ENCODE peak calls at places on chromosomes 1 and 21, in four cellular contexts. One of them, this sample, is unnamed.

GRCh38 chr1:154386643-154387352 is 18.3 kb upstream of the IL6R start:
- DNase-seq in tibial nerve: no peak
- DNase-seq in fibroblast of lung: no peak
- DNase-seq in hepatocyte: peak
- DNase-seq in this sample: no peak

GRCh38 chr1:93703649-93704048 is 22.0 kb upstream of the BCAR3 start:
- DNase-seq in tibial nerve: no peak
- DNase-seq in fibroblast of lung: no peak
- DNase-seq in hepatocyte: peak
- DNase-seq in this sample: no peak

GRCh38 chr21:37159053-37159776 is 86.2 kb downstream of the TTC3 start:
- DNase-seq in tibial nerve: no peak
- DNase-seq in fibroblast of lung: no peak
- DNase-seq in hepatocyte: no peak
- DNase-seq in this sample: no peak

GRCh38 chr21:41931041-41931451 is 22.8 kb downstream of the C2CD2 start:
- DNase-seq in tibial nerve: no peak
- DNase-seq in fibroblast of lung: peak
- DNase-seq in hepatocyte: peak
- DNase-seq in this sample: no peak

GRCh38 chr1:29428997-29429396 is 192.7 kb downstream of the PTPRU start:
- DNase-seq in tibial nerve: no peak
- DNase-seq in fibroblast of lung: no peak
- DNase-seq in hepatocyte: no peak
- DNase-seq in this sample: no peak

GRCh38 chr1:168365719-168366474 is 85.2 kb downstream of the TBX19 start:
- DNase-seq in tibial nerve: no peak
- DNase-seq in fibroblast of lung: no peak
- DNase-seq in hepatocyte: peak
- DNase-seq in this sample: no peak

GRCh38 chr1:69410457-69410850 is 157.3 kb upstream of the LRRC7 start:
- DNase-seq in tibial nerve: no peak
- DNase-seq in fibroblast of lung: no peak
- DNase-seq in hepatocyte: no peak
- DNase-seq in this sample: no peak

GRCh38 chr1:111736548-111737215 is 2.5 kb downstream of the INKA2 start:
- DNase-seq in tibial nerve: no peak
- DNase-seq in fibroblast of lung: peak
- DNase-seq in hepatocyte: no peak
- DNase-seq in this sample: no peak

GRCh38 chr1:15950302-15950701 is 25.6 kb downstream of the ZBTB17 start:
- DNase-seq in tibial nerve: no peak
- DNase-seq in fibroblast of lung: no peak
- DNase-seq in hepatocyte: no peak
- DNase-seq in this sample: no peak

GRCh38 chr1:34330061-34330460 is 153.4 kb downstream of the C1orf94 start:
- DNase-seq in tibial nerve: no peak
- DNase-seq in fibroblast of lung: no peak
- DNase-seq in hepatocyte: no peak
- DNase-seq in this sample: no peak

GRCh38 chr1:51552929-51553807 is 34.1 kb upstream of the EPS15 start:
- DNase-seq in tibial nerve: no peak
- DNase-seq in fibroblast of lung: no peak
- DNase-seq in hepatocyte: no peak
- DNase-seq in this sample: no peak

GRCh38 chr1:111197598-111198289 is 2.7 kb downstream of the DENND2D start:
- DNase-seq in tibial nerve: no peak
- DNase-seq in fibroblast of lung: peak
- DNase-seq in hepatocyte: no peak
- DNase-seq in this sample: no peak

DNA sequence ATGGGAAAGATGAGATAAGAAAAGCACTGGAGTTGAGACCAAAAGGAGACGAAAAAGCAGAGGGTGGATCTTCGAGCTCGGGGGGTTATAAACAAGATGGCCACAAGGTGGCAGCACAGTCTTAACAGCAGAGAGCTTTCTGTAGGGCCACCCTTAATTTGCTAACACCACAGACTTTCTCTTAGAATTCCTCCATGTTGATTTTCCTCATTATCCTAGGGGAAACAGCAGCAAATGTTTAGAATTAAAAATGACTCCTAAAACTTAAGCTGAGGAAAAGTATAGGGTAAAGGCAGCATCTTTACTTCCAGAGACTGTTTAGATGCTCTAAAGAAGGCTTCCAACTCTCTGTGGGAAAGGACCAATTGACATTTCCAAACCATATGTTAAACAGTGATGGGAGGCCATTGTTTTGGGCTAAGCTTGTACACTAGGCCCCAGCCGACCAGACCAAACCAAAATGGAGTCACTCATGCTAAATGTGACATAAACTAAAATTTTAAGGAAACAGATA is 2.5 kb upstream of the APOBEC4 start:
- DNase-seq in tibial nerve: peak
- DNase-seq in fibroblast of lung: peak
- DNase-seq in hepatocyte: peak
- DNase-seq in this sample: peak
- TF ChIP-seq CTCF in tibial nerve: peak
- TF ChIP-seq CTCF in fibroblast of lung: peak
- TF ChIP-seq CTCF in hepatocyte: peak
- TF ChIP-seq CTCF in this sample: peak

GRCh38 chr1:3272321-3273045 is 182.0 kb upstream of the ARHGEF16 start:
- DNase-seq in tibial nerve: no peak
- DNase-seq in fibroblast of lung: no peak
- DNase-seq in hepatocyte: no peak
- DNase-seq in this sample: no peak

GRCh38 chr1:3271866-3272265 is 182.6 kb upstream of the ARHGEF16 start:
- DNase-seq in tibial nerve: no peak
- DNase-seq in fibroblast of lung: no peak
- DNase-seq in hepatocyte: no peak
- DNase-seq in this sample: no peak

GRCh38 chr1:3273447-3273846 is 181.0 kb upstream of the ARHGEF16 start:
- DNase-seq in tibial nerve: no peak
- DNase-seq in fibroblast of lung: no peak
- DNase-seq in hepatocyte: no peak
- DNase-seq in this sample: no peak

GRCh38 chr1:3268281-3268680 is 186.2 kb upstream of the ARHGEF16 start:
- DNase-seq in tibial nerve: no peak
- DNase-seq in fibroblast of lung: no peak
- DNase-seq in hepatocyte: no peak
- DNase-seq in this sample: no peak

DNA sequence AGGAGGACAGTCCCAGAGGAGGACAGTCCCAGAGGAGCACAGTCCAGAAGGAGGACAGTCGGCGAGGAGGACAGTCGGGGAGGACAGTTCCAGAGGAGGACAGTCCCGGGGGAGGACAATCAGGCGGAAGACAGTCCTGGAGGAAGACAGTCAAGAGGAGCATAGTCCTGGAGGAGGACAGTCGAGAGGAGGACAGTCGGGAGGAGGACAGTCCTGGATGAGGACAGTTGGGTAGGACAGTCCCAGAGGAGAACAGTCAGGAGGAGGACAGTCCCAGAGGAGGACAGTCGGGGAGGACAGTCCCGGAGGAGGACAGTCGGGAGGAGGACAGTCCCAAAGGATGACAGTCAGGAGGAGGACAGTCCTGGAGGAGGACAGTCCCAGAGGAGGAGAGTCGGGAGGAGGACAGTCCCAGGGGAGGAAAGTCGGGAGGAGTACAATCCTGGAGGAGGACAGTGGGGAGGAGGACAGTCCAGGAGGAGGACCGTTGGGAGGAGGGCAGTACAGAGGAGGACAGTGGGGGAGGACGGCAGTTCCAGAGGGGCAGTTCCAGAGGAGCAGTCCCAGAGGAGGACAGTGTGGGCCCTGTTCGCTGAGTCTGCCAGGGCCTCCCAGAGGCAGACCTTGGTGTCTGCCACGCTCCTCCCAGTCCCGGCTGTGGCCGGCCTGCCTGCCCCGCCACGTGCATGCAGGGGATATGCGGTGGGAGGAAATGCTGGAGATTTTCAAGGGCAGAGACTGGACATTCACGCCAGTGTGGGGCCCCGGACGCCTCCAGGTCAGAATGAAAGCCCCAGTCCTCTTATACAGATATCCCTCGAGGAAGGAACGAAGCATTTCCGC is 183.8 kb upstream of the ARHGEF16 start:
- DNase-seq in tibial nerve: no peak
- DNase-seq in fibroblast of lung: no peak
- DNase-seq in hepatocyte: no peak
- DNase-seq in this sample: no peak
- TF ChIP-seq CTCF in tibial nerve: no peak
- TF ChIP-seq CTCF in fibroblast of lung: no peak
- TF ChIP-seq CTCF in hepatocyte: no peak
- TF ChIP-seq CTCF in this sample: no peak

GRCh38 chr1:45521413-45522323 is at the start of gene PRDX1:
- DNase-seq in tibial nerve: peak
- DNase-seq in fibroblast of lung: peak
- DNase-seq in hepatocyte: peak
- DNase-seq in this sample: peak
- TF ChIP-seq CTCF in tibial nerve: no peak
- TF ChIP-seq CTCF in fibroblast of lung: no peak
- TF ChIP-seq CTCF in hepatocyte: no peak
- TF ChIP-seq CTCF in this sample: peak

GRCh38 chr1:58762806-58763205 is 21.0 kb downstream of the JUN start:
- DNase-seq in tibial nerve: no peak
- DNase-seq in fibroblast of lung: peak
- DNase-seq in hepatocyte: no peak
- DNase-seq in this sample: no peak

GRCh38 chr1:58765016-58765415 is 18.8 kb downstream of the JUN start:
- DNase-seq in tibial nerve: no peak
- DNase-seq in fibroblast of lung: peak
- DNase-seq in hepatocyte: no peak
- DNase-seq in this sample: no peak

GRCh38 chr1:58767143-58767542 is 16.7 kb downstream of the JUN start:
- DNase-seq in tibial nerve: no peak
- DNase-seq in fibroblast of lung: no peak
- DNase-seq in hepatocyte: no peak
- DNase-seq in this sample: no peak

GRCh38 chr1:58764294-58764978 is 19.4 kb downstream of the JUN start:
- DNase-seq in tibial nerve: no peak
- DNase-seq in fibroblast of lung: peak
- DNase-seq in hepatocyte: no peak
- DNase-seq in this sample: no peak

GRCh38 chr1:58763214-58763613 is 20.6 kb downstream of the JUN start:
- DNase-seq in tibial nerve: no peak
- DNase-seq in fibroblast of lung: peak
- DNase-seq in hepatocyte: no peak
- DNase-seq in this sample: no peak
- TF ChIP-seq CTCF in tibial nerve: no peak
- TF ChIP-seq CTCF in fibroblast of lung: no peak
- TF ChIP-seq CTCF in hepatocyte: no peak
- TF ChIP-seq CTCF in this sample: no peak

DNA sequence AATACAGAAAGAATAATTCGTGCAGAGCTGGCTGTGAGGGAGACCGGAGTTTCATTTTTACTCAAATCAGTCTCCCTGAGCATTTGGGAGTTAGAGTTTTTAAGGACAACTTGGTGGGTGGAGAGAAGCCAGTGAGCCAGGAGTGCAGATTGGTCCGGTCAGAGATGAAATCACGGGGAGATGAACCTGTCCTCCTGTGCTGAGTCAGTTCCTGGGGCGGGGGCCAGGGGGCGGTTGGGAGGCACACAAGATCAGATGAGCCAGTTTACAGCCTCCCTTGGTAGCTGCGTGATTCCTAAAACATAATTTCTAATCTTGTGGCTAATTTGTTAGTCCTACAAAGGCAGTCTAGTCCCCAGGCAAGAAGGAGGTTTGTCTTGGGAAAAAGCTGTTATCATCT is 1267.9 kb downstream of the AMY1C start:
- DNase-seq in tibial nerve: no peak
- DNase-seq in fibroblast of lung: no peak
- DNase-seq in hepatocyte: no peak
- DNase-seq in this sample: no peak
- TF ChIP-seq CTCF in tibial nerve: no peak
- TF ChIP-seq CTCF in fibroblast of lung: no peak
- TF ChIP-seq CTCF in hepatocyte: no peak
- TF ChIP-seq CTCF in this sample: no peak

DNA sequence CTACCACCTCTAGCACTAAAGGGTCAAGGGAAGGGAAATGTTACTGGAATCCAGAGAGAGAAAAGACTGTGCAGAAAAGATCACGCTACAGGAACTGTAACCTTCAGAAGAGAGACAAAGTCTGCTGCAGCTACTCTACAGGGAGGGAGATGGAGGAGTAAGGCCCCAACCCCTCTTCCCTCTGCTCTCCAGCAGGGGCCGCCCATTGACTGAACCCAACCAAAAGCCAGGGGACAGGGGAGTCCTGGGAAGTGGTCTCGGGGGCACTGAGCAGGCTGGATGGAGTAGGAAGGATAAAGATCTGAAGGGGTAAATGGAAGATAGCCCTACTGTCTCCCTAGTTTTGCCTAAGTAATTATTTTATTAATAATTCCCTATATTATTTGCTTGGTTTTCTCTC is 72.8 kb upstream of the NR5A2 start:
- DNase-seq in tibial nerve: no peak
- DNase-seq in fibroblast of lung: no peak
- DNase-seq in hepatocyte: peak
- DNase-seq in this sample: no peak
- TF ChIP-seq CTCF in tibial nerve: no peak
- TF ChIP-seq CTCF in fibroblast of lung: peak
- TF ChIP-seq CTCF in hepatocyte: peak
- TF ChIP-seq CTCF in this sample: no peak

GRCh38 chr1:152774875-152775274 is at the start of gene LCE1F:
- DNase-seq in tibial nerve: no peak
- DNase-seq in fibroblast of lung: no peak
- DNase-seq in hepatocyte: no peak
- DNase-seq in this sample: no peak
- TF ChIP-seq CTCF in tibial nerve: no peak
- TF ChIP-seq CTCF in fibroblast of lung: no peak
- TF ChIP-seq CTCF in hepatocyte: no peak
- TF ChIP-seq CTCF in this sample: no peak

DNA sequence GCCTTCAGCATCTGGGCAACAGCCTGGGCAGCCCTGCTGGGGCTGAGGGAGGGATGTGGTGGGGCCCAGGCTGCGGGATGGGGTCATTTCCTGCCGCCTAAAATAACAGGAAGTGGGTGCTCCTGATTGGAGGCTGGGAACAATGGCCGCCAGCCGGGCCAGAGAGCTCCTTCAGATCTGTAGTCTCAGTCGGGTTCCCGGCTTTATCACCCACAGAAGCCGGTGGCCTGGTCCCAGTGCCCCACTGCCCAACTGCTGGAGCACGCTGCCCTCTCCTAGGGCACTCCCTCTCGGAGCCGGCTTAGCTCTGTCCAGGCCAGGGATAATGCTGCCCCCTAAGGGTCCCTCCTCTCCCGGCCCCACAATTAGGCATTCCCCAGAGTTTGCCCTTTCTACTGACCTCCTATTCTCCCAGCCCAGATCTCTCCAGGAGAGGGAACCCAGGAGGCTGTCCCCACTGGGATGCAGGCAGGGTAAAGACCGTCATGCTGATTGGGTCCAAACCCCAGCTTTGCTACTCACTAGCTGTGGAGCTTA is 5.1 kb downstream of the MAP7D1 start:
- DNase-seq in tibial nerve: peak
- DNase-seq in fibroblast of lung: peak
- DNase-seq in hepatocyte: peak
- DNase-seq in this sample: peak
- TF ChIP-seq CTCF in tibial nerve: no peak
- TF ChIP-seq CTCF in fibroblast of lung: peak
- TF ChIP-seq CTCF in hepatocyte: peak
- TF ChIP-seq CTCF in this sample: no peak

This sample was measured in breast epithelium.